ENCODE peak calls at places on chromosomes 5 and 9, in seven cellular contexts. U is Peyer's patch; I is upper lobe of right lung; H is CD8-positive, alpha-beta memory T cell; O is heart right ventricle; Q is PC-3; B is H9. Z is an unnamed sample.

GRCh38 chr5:125348221-125348692 is 601.8 kb upstream of the ZNF608 start:
- DNase-seq in U (no peak), I (no peak), H (no peak), O (peak; percentile 13), Q (no peak), B (peak; percentile 44), Z (peak; percentile 58)

GRCh38 chr9:133888048-133888778 is 103.9 kb downstream of the VAV2 start:
- DNase-seq in U (no peak), I (no peak), H (no peak), O (no peak), Q (no peak), B (no peak), Z (no peak)

GRCh38 chr9:120885459-120885858 is 8.5 kb upstream of the PHF19 start:
- DNase-seq in U (no peak), I (no peak), H (no peak), O (no peak), Q (no peak), B (no peak), Z (peak; percentile 14)

GRCh38 chr5:4387295-4387694 is 752.8 kb upstream of the ADAMTS16 start:
- DNase-seq in U (no peak), I (no peak), H (no peak), O (no peak), Q (no peak), B (no peak), Z (no peak)

GRCh38 chr5:90547072-90547536 is 11.5 kb upstream of the ADGRV1 start:
- DNase-seq in U (no peak), I (no peak), H (no peak), O (no peak), Q (peak; percentile 61), B (no peak), Z (no peak)

GRCh38 chr5:42621662-42622061 is 135.0 kb upstream of the CCDC152 start:
- DNase-seq in U (no peak), I (no peak), H (no peak), O (no peak), Q (no peak), B (no peak), Z (no peak)

GRCh38 chr5:9604416-9604815 is 25.7 kb downstream of the TAS2R1 start:
- DNase-seq in U (no peak), I (no peak), H (no peak), O (no peak), Q (peak; percentile 43), B (no peak), Z (no peak)

GRCh38 chr5:135745897-135746500 is 88.5 kb upstream of the SLC25A48 start:
- DNase-seq in U (no peak), I (no peak), H (no peak), O (no peak), Q (no peak), B (peak; percentile 60), Z (no peak)

GRCh38 chr5:1502046-1502736 is 21.6 kb downstream of the LPCAT1 start:
- DNase-seq in U (peak; percentile 61), I (peak; percentile 87), H (peak; percentile 51), O (peak; percentile 48), Q (no peak), B (no peak), Z (peak; percentile 83)

GRCh38 chr5:128213340-128213739 is 129.8 kb downstream of the SLC12A2 start:
- DNase-seq in U (no peak), I (no peak), H (no peak), O (no peak), Q (peak; percentile 84), B (peak; percentile 65), Z (peak; percentile 40)

GRCh38 chr5:169861934-169862333 is 118.4 kb downstream of the INSYN2B start:
- DNase-seq in U (no peak), I (no peak), H (no peak), O (no peak), Q (peak; percentile 79), B (no peak), Z (no peak)

GRCh38 chr9:130128251-130128650 is 44.0 kb upstream of the NCS1 start:
- DNase-seq in U (peak; percentile 80), I (no peak), H (peak; percentile 85), O (no peak), Q (no peak), B (no peak), Z (no peak)

GRCh38 chr5:152883061-152883460 is 478.0 kb upstream of the NMUR2 start:
- DNase-seq in U (no peak), I (no peak), H (no peak), O (no peak), Q (no peak), B (no peak), Z (no peak)

GRCh38 chr9:35267716-35268115 is 105.9 kb downstream of the UNC13B start:
- DNase-seq in U (no peak), I (no peak), H (no peak), O (no peak), Q (no peak), B (no peak), Z (no peak)

GRCh38 chr9:136711751-136712689 is at the start of gene DIPK1B:
- DNase-seq in U (no peak), I (no peak), H (no peak), O (no peak), Q (no peak), B (peak; percentile 75), Z (peak; percentile 79)

GRCh38 chr9:20685769-20686168 is 1.7 kb downstream of the FOCAD start:
- DNase-seq in U (no peak), I (no peak), H (no peak), O (no peak), Q (no peak), B (no peak), Z (no peak)

GRCh38 chr9:92773810-92774209 is 9.2 kb upstream of the BICD2 start:
- DNase-seq in U (no peak), I (no peak), H (no peak), O (no peak), Q (no peak), B (no peak), Z (no peak)

GRCh38 chr5:128644863-128645262 is 106.8 kb upstream of the FBN2 start:
- DNase-seq in U (no peak), I (no peak), H (no peak), O (no peak), Q (peak; percentile 36), B (no peak), Z (no peak)

GRCh38 chr9:133760713-133761290 is 22.6 kb upstream of the SARDH start:
- DNase-seq in U (no peak), I (peak; percentile 34), H (no peak), O (no peak), Q (no peak), B (no peak), Z (no peak)

GRCh38 chr9:1421436-1421835 is 371.3 kb downstream of the DMRT2 start:
- DNase-seq in U (no peak), I (no peak), H (no peak), O (no peak), Q (peak; percentile 59), B (no peak), Z (no peak)

GRCh38 chr9:133728856-133729645 is 9.1 kb downstream of the SARDH start:
- DNase-seq in U (no peak), I (no peak), H (no peak), O (no peak), Q (no peak), B (no peak), Z (no peak)

GRCh38 chr5:57009811-57010210 is 57.9 kb upstream of the MIER3 start:
- DNase-seq in U (no peak), I (no peak), H (no peak), O (no peak), Q (no peak), B (no peak), Z (no peak)

DNA sequence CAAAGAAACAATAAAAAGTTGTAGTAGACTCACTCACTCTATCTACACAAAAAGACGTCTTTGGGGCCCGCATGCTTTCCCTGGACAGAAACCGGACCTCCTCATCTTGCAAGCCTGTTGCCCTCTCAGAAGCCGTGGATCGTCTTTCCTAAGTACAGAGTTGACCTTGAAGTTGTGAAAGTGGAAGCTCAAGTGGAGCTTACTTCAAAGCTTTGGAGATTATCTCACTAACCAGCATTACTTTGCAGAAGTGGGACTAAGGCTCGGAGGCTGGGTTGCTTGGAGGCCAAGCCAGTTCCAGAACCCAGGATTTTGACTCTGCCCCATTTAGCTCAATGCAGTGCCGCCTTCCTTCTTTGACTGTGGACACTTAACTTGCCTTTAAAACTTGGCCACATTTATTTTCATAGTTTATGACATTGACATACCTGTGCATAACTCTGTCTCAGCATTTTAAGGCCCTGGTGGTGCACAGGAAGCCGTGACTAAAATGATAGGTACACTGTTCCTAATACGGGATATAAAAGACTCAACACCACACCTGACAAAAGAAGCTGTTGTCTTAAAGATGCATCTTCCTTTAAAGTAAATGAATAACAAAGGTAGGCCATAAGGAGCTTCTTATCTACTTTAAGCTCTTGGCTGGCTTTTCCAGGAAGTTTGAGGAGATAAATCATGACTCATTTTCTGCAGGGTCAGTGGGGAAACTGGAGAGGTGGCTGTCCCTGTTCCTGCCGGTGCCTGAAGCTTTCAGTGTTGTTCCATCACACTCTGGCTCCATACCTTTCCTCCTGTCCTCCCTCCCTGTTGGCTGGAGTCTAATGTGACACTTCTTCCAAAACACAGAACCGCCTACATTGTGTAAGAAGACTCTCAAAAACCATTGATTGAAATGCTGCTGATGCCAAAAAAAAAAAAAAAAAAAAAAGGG is 10.7 kb downstream of the SLC25A25 start:
- DNase-seq in U (no peak), I (no peak), H (no peak), O (no peak), Q (peak; percentile 73), B (no peak), Z (no peak)
- H3K27ac ChIP-seq in U (peak overlapping the region; percentile 92), I (peak overlapping the region; percentile 73), H (peak overlapping the region; percentile 75), O (no peak overlapping the region), Q (peak overlapping the region; percentile 32), B (no peak overlapping the region), Z (no peak overlapping the region)

GRCh38 chr5:98474211-98474610 is 299.3 kb upstream of the RGMB start:
- DNase-seq in U (no peak), I (no peak), H (no peak), O (no peak), Q (no peak), B (no peak), Z (no peak)
- H3K4me1 ChIP-seq in U (no peaks in the 10 kb centered on the region), I (no peaks in the 10 kb centered on the region), H (no peaks in the 10 kb centered on the region), O (no peaks in the 10 kb centered on the region), Q (peaks cover 7% of the 10 kb centered on the region), B (no peaks in the 10 kb centered on the region), Z (no peaks in the 10 kb centered on the region)

DNA sequence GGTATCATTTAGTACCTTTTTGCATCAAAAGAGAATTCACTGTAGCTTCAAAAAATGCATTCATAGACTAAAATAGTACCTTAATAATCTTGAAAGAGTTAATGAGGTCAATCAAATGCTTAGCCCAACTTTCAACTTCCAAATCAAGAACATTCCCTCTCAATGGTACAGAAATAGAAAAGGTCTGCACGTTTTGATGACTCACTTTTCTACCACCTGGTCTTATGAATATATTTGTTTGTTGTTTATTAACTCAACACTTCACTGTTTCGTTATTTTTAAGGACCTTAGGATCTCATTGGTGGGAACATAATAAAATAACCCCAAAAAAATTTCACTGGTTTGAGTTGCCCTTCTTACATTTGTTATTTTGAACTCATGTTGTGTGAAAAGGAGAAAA is 229.5 kb downstream of the MEF2C start:
- DNase-seq in U (no peak), I (no peak), H (no peak), O (no peak), Q (no peak), B (no peak), Z (no peak)
- H3K27me3 ChIP-seq in U (no peaks in the 10 kb centered on the region), I (peaks cover 48% of the 10 kb centered on the region), H (no peaks in the 10 kb centered on the region), O (peaks cover 100% of the 10 kb centered on the region), Q (no peaks in the 10 kb centered on the region), B (no peaks in the 10 kb centered on the region), Z (peaks cover 6% of the 10 kb centered on the region)

GRCh38 chr5:154523704-154524103 is 45.7 kb upstream of the HAND1 start:
- DNase-seq in U (no peak), I (peak; percentile 55), H (no peak), O (no peak), Q (no peak), B (no peak), Z (no peak)
- H3K27ac ChIP-seq in U (peak overlapping the region; percentile 13), I (no peak overlapping the region), H (no peak overlapping the region), O (peak overlapping the region; percentile 54), Q (no peak overlapping the region), B (no peak overlapping the region), Z (no peak overlapping the region)

Z was measured in right cardiac atrium.